ENCODE peak calls at places on chromosomes 7 and 10, in ten cellular contexts. K is AG08396, W is RWPE1, N is AG09319, V is GM23248, X is NCI-H1105, B is transverse colon, O is fibroblast of the aortic adventitia, R is neuronal stem cell, A is HTR-8/SVneo. C is an unnamed sample.

GRCh38 chr7:124032369-124033092 is at the start of gene TMEM229A:
- DNase-seq in O (peak; percentile 14), V (peak; percentile 56), N (no peak), A (peak; percentile 17), R (peak; percentile 57), W (peak; percentile 25), X (peak; percentile 55), K (peak; percentile 81), B (peak; percentile 42), C (peak; percentile 62)

GRCh38 chr10:29658984-29659769 is 24.4 kb upstream of the SVIL start:
- DNase-seq in V (peak; percentile 98), R (no peak), X (no peak), W (peak; percentile 96), O (peak; percentile 100), K (peak; percentile 87), A (peak; percentile 95), B (peak; percentile 29), N (peak; percentile 91), C (peak; percentile 100)

GRCh38 chr10:44817961-44818649 is 93.0 kb upstream of the TMEM72 start:
- DNase-seq in V (no peak), O (no peak), N (no peak), X (no peak), R (no peak), K (no peak), B (no peak), A (no peak), W (no peak), C (no peak)

GRCh38 chr10:121583258-121583657 is 15.0 kb downstream of the FGFR2 start:
- DNase-seq in X (no peak), O (no peak), R (no peak), V (no peak), W (no peak), N (no peak), K (no peak), B (no peak), A (no peak), C (no peak)

GRCh38 chr10:93281367-93281720 is 200.8 kb downstream of the MYOF start:
- DNase-seq in O (no peak), R (no peak), V (no peak), K (no peak), W (no peak), X (no peak), A (no peak), N (no peak), B (no peak), C (no peak)

GRCh38 chr7:133564484-133564883 is 311.6 kb downstream of the EXOC4 start:
- DNase-seq in X (no peak), A (no peak), N (no peak), K (no peak), W (no peak), B (no peak), O (no peak), V (no peak), R (no peak), C (no peak)

GRCh38 chr7:70619130-70619529 is 512.8 kb upstream of the GALNT17 start:
- DNase-seq in V (no peak), X (no peak), R (no peak), K (no peak), N (no peak), O (no peak), B (no peak), A (no peak), W (no peak), C (no peak)

GRCh38 chr10:63421591-63421990 is 44.2 kb downstream of the JMJD1C start:
- DNase-seq in X (no peak), V (no peak), N (no peak), K (no peak), R (no peak), B (no peak), A (no peak), O (no peak), W (no peak), C (no peak)

GRCh38 chr10:124073642-124074377 is 19.6 kb downstream of the CHST15 start:
- DNase-seq in O (no peak), X (no peak), B (no peak), R (no peak), W (no peak), V (no peak), K (no peak), N (no peak), A (no peak), C (no peak)

GRCh38 chr7:30923009-30923773 is 11.5 kb downstream of the AQP1 start:
- DNase-seq in R (no peak), V (no peak), X (no peak), W (no peak), O (no peak), A (no peak), K (no peak), N (no peak), B (peak; percentile 6), C (no peak)

GRCh38 chr7:89003619-89003956 is 208.1 kb upstream of the TEX47 start:
- DNase-seq in W (no peak), R (no peak), K (no peak), O (no peak), V (no peak), B (no peak), N (no peak), X (no peak), A (no peak), C (no peak)

GRCh38 chr10:74189999-74190421 is 39.0 kb downstream of the ADK start:
- DNase-seq in B (peak; percentile 21), W (peak; percentile 77), V (peak; percentile 94), K (peak; percentile 43), A (peak; percentile 50), N (peak; percentile 89), O (peak; percentile 90), X (no peak), R (no peak), C (peak; percentile 60)

GRCh38 chr7:24981544-24981951 is 1.6 kb upstream of the OSBPL3 start:
- DNase-seq in V (peak; percentile 92), X (peak; percentile 63), A (no peak), R (no peak), O (peak; percentile 58), N (no peak), B (peak; percentile 63), W (peak; percentile 52), K (peak; percentile 56), C (peak; percentile 75)

GRCh38 chr7:73526892-73527821 is 5.1 kb upstream of the BAZ1B start:
- DNase-seq in B (no peak), R (no peak), X (no peak), A (no peak), O (no peak), V (no peak), K (no peak), W (no peak), N (no peak), C (no peak)

GRCh38 chr7:26284995-26285632 is 6.5 kb upstream of the SNX10 start:
- DNase-seq in K (no peak), O (no peak), X (no peak), B (no peak), R (no peak), N (no peak), W (peak; percentile 29), A (no peak), V (no peak), C (no peak)

GRCh38 chr7:80095545-80095944 is 39.1 kb upstream of the GNAI1 start:
- DNase-seq in B (no peak), X (no peak), K (no peak), R (no peak), A (no peak), N (no peak), O (peak; percentile 56), V (peak; percentile 59), W (no peak), C (no peak)

GRCh38 chr10:22992075-22992474 is 64.2 kb downstream of the ARMC3 start:
- DNase-seq in R (no peak), W (no peak), N (no peak), A (no peak), B (no peak), X (no peak), O (no peak), V (no peak), K (no peak), C (no peak)

GRCh38 chr7:2440608-2441245 is 35.5 kb downstream of the GRIFIN start:
- DNase-seq in N (no peak), K (no peak), X (no peak), V (no peak), B (no peak), W (peak; percentile 41), R (no peak), A (no peak), O (no peak), C (no peak)

GRCh38 chr10:93749218-93749799 is 8.4 kb upstream of the LGI1 start:
- DNase-seq in V (peak; percentile 12), X (no peak), O (peak; percentile 54), W (no peak), A (no peak), N (no peak), R (no peak), B (peak; percentile 28), K (no peak), C (peak; percentile 32)

GRCh38 chr10:44463511-44464121 is 78.7 kb upstream of the CXCL12 start:
- DNase-seq in R (no peak), A (no peak), B (no peak), N (peak; percentile 54), W (no peak), O (peak; percentile 95), X (no peak), K (no peak), V (peak; percentile 86), C (no peak)

GRCh38 chr10:67818323-67818722 is 19.7 kb downstream of the DNAJC12 start:
- DNase-seq in V (peak; percentile 53), O (no peak), W (peak; percentile 82), N (no peak), K (no peak), R (no peak), A (peak; percentile 34), X (no peak), B (no peak), C (peak; percentile 93)